ENCODE peak calls at places on chromosomes 2 and 18, in six cellular contexts. K is CD4-positive, CD25-positive, alpha-beta regulatory T cell; O is effector memory CD4-positive, alpha-beta T cell; V is IMR-90; Z is body of pancreas; N is PC-3. T is an unnamed sample.

GRCh38 chr2:179031731-179032408 is 18.1 kb downstream of the CCDC141 start:
- DNase-seq in K (peak; percentile 73), O (no peak), V (peak; percentile 1), Z (no peak), N (peak; percentile 20), T (no peak)

GRCh38 chr18:10015941-10016819 is 102.4 kb downstream of the VAPA start:
- DNase-seq in K (no peak), O (no peak), V (peak; percentile 96), Z (no peak), N (peak; percentile 63), T (peak; percentile 63)

GRCh38 chr2:55718165-55719008 is 24.7 kb upstream of the PNPT1 start:
- DNase-seq in K (peak; percentile 41), O (no peak), V (peak; percentile 71), Z (peak; percentile 71), N (peak; percentile 86), T (no peak)

GRCh38 chr2:227397562-227397961 is 9.8 kb upstream of the SCYGR1 start:
- DNase-seq in K (no peak), O (no peak), V (no peak), Z (no peak), N (no peak), T (peak; percentile 57)

GRCh38 chr2:226215902-226216503 is 583.6 kb downstream of the IRS1 start:
- DNase-seq in K (peak; percentile 8), O (peak; percentile 2), V (peak; percentile 54), Z (peak; percentile 76), N (peak; percentile 69), T (no peak)

GRCh38 chr2:179461367-179461886 is 196.8 kb upstream of the SESTD1 start:
- DNase-seq in K (no peak), O (no peak), V (no peak), Z (no peak), N (peak; percentile 3), T (no peak)

GRCh38 chr18:47881752-47882455 is 48.6 kb downstream of the SMAD2 start:
- DNase-seq in K (no peak), O (no peak), V (peak; percentile 61), Z (no peak), N (peak; percentile 67), T (no peak)

GRCh38 chr2:229170171-229170570 is 100.9 kb downstream of the PID1 start:
- DNase-seq in K (no peak), O (no peak), V (no peak), Z (no peak), N (no peak), T (no peak)

GRCh38 chr2:105775809-105776559 is 31.3 kb downstream of the NCK2 start:
- DNase-seq in K (no peak), O (no peak), V (no peak), Z (no peak), N (no peak), T (no peak)

GRCh38 chr2:165681841-165682240 is 112.2 kb downstream of the GALNT3 start:
- DNase-seq in K (no peak), O (no peak), V (no peak), Z (no peak), N (no peak), T (no peak)

GRCh38 chr18:34224423-34225217 is at the start of gene NOL4:
- DNase-seq in K (no peak), O (no peak), V (no peak), Z (peak; percentile 70), N (peak; percentile 36), T (peak; percentile 72)

GRCh38 chr2:79373359-79374115 is 139.3 kb upstream of the CTNNA2 start:
- DNase-seq in K (no peak), O (no peak), V (no peak), Z (no peak), N (no peak), T (no peak)

GRCh38 chr2:9649261-9649660 is 18.5 kb upstream of the YWHAQ start:
- DNase-seq in K (no peak), O (no peak), V (no peak), Z (no peak), N (no peak), T (no peak)

GRCh38 chr2:148653437-148653836 is 8.9 kb downstream of the EPC2 start:
- DNase-seq in K (no peak), O (no peak), V (peak; percentile 30), Z (no peak), N (no peak), T (no peak)

GRCh38 chr2:61952291-61952690 is 46.8 kb downstream of the COMMD1 start:
- DNase-seq in K (no peak), O (no peak), V (no peak), Z (no peak), N (no peak), T (no peak)

GRCh38 chr2:239061824-239062560 is 214.1 kb downstream of the TWIST2 start:
- DNase-seq in K (no peak), O (no peak), V (no peak), Z (no peak), N (no peak), T (no peak)

GRCh38 chr2:241947401-241947800 is 77.9 kb downstream of the RTP5 start:
- DNase-seq in K (no peak), O (no peak), V (no peak), Z (no peak), N (no peak), T (no peak)

GRCh38 chr2:227817940-227818568 is 4.4 kb downstream of the CCL20 start:
- DNase-seq in K (peak; percentile 38), O (peak; percentile 65), V (peak; percentile 100), Z (peak; percentile 88), N (peak; percentile 99), T (peak; percentile 100)

GRCh38 chr2:202005272-202005887 is 28.3 kb upstream of the FZD7 start:
- DNase-seq in K (no peak), O (no peak), V (no peak), Z (no peak), N (no peak), T (no peak)

GRCh38 chr18:56172527-56172926 is 465.9 kb downstream of the TXNL1 start:
- DNase-seq in K (no peak), O (no peak), V (no peak), Z (no peak), N (no peak), T (no peak)

GRCh38 chr2:80529466-80530165 is 225.1 kb upstream of the LRRTM1 start:
- DNase-seq in K (no peak), O (no peak), V (no peak), Z (no peak), N (no peak), T (no peak)

GRCh38 chr2:84776011-84776410 is 104.9 kb downstream of the TRABD2A start:
- DNase-seq in K (no peak), O (no peak), V (peak; percentile 26), Z (no peak), N (peak; percentile 60), T (no peak)

GRCh38 chr2:146317959-146318358 is 1526.9 kb upstream of the ACVR2A start:
- DNase-seq in K (no peak), O (no peak), V (peak; percentile 93), Z (no peak), N (peak; percentile 62), T (no peak)

GRCh38 chr2:55364189-55365055 is 55.2 kb downstream of the CCDC88A start:
- DNase-seq in K (no peak), O (no peak), V (peak; percentile 98), Z (peak; percentile 83), N (peak; percentile 96), T (peak; percentile 85)

GRCh38 chr2:207974214-207974600 is 51.1 kb downstream of the PLEKHM3 start:
- DNase-seq in K (no peak), O (no peak), V (no peak), Z (no peak), N (no peak), T (no peak)

GRCh38 chr2:172143817-172144216 is 41.1 kb upstream of the DLX2 start:
- DNase-seq in K (no peak), O (no peak), V (no peak), Z (no peak), N (no peak), T (no peak)

GRCh38 chr2:172153161-172153560 is 50.5 kb upstream of the DLX2 start:
- DNase-seq in K (no peak), O (no peak), V (no peak), Z (no peak), N (no peak), T (no peak)

GRCh38 chr2:172148246-172148645 is 45.5 kb upstream of the DLX2 start:
- DNase-seq in K (no peak), O (no peak), V (no peak), Z (no peak), N (no peak), T (no peak)
- H3K4me3 ChIP-seq in K (no peak overlapping the region), O (no peak overlapping the region), V (no peak overlapping the region), Z (no peak overlapping the region), N (no peak overlapping the region), T (no peak overlapping the region)

DNA sequence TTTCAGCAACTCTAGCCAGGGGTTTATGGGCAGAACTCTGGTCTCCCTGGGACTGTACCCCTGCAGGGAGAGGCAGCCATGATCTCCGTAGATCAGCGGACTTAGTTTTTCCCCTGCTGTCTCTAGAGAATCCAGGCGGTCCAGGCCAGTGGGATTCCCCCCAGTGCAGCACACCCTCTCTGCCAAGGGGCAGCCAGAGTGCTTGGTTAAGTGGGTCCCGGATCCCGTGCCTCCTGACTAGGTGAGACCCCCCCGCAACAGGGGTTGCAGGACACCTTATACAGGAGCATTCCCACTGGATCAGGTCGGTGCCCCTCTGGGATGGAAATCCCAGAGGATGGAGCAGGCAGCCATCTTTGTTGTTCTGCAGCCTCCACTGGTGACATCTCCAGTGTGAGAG is 33.0 kb downstream of the WDPCP start:
- DNase-seq in K (no peak), O (no peak), V (no peak), Z (no peak), N (no peak), T (no peak)
- H3K4me1 ChIP-seq in K (no peaks in the 10 kb centered on the region), O (no peaks in the 10 kb centered on the region), V (no peaks in the 10 kb centered on the region), Z (no peaks in the 10 kb centered on the region), N (peaks cover 31% of the 10 kb centered on the region), T (no peaks in the 10 kb centered on the region)

DNA sequence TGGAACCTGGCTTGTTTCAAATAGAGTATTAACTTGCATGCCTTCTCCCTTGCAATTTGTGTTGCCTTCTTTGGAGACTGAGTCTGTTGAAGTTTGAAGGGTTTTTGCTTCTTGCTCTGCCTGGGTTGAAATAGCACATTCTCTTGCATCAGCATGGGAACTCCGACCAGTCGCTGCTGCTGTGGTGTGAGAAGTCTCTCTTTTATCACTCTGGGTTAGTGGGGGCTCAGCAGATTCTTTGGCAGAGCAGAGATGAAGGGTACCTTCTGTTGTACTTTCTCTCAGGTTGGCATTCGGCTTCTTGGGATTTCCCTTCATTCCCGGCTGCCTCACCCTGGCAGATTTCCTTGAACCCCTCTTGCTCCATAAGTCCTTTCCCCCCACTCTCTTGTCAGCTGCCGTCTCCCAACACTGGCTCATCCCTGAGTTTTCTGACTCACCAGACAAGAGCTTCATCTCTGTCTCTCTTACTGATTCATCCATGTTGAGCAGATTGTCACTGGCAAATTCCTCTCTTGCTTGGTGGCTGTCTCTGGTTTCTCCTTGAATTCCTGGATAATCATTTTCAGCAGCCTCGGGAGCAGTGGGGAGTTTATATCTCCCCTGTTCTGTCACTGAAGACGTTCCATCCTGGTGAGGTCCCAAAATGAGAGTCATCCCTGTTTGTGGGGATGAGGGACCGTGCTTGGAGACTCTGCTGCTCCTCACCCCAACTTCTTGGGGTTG is 49.9 kb downstream of the ALPK2 start:
- DNase-seq in K (no peak), O (no peak), V (peak; percentile 88), Z (no peak), N (peak; percentile 25), T (no peak)
- H3K4me3 ChIP-seq in K (no peak overlapping the region), O (no peak overlapping the region), V (peak overlapping the region; percentile 57), Z (no peak overlapping the region), N (no peak overlapping the region), T (no peak overlapping the region)

DNA sequence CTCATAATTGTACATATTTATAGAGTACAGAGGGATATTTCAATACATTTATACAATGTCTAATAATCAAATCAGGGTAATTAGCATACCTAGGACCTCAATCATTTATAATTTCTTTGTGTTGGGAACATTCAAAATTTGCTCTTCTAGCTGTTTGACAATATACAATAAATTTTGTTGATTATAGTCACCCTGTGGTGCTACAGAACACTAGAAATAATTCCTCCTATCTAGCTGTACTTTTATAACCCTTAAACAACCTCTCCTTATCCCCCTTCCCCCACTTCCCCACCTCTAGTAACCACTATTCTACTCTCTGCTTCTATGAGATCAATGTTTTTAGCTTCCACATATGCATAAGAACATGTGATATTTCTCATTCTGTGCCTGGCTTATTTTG is 328.4 kb upstream of the RBMS1 start:
- DNase-seq in K (no peak), O (no peak), V (no peak), Z (no peak), N (no peak), T (no peak)
- H3K4me1 ChIP-seq in K (no peaks in the 10 kb centered on the region), O (no peaks in the 10 kb centered on the region), V (no peaks in the 10 kb centered on the region), Z (no peaks in the 10 kb centered on the region), N (peaks cover 2% of the 10 kb centered on the region), T (no peaks in the 10 kb centered on the region)